ENCODE peak calls at places on chromosomes 4 and X, in four cellular contexts. W is spleen, S is stomach, K is transverse colon. P is an unnamed sample.

GRCh38 chrX:154097003-154097596 is 417 bp downstream of the MECP2 start:
- DNase-seq in W (peak), S (peak), K (peak), P (peak)

GRCh38 chrX:19794690-19795089 is 92.7 kb downstream of the SH3KBP1 start:
- DNase-seq in W (no peak), S (no peak), K (no peak), P (no peak)

GRCh38 chrX:109600114-109600710 is 24.8 kb downstream of the KCNE5 start:
- DNase-seq in W (no peak), S (no peak), K (no peak), P (no peak)

GRCh38 chr4:73450398-73451004 is 14.5 kb downstream of the AFP start:
- DNase-seq in W (no peak), S (no peak), K (no peak), P (no peak)

GRCh38 chr4:65669008-65669971 is 999 bp downstream of the EPHA5 start:
- DNase-seq in W (peak), S (no peak), K (no peak), P (no peak)

GRCh38 chr4:61590881-61591280 is 390.8 kb downstream of the ADGRL3 start:
- DNase-seq in W (no peak), S (no peak), K (no peak), P (no peak)

GRCh38 chr4:52611030-52611555 is 48.0 kb downstream of the USP46 start:
- DNase-seq in W (no peak), S (no peak), K (no peak), P (peak)

GRCh38 chrX:55026143-55026542 is 4.6 kb downstream of the ALAS2 start:
- DNase-seq in W (no peak), S (no peak), K (no peak), P (no peak)

DNA sequence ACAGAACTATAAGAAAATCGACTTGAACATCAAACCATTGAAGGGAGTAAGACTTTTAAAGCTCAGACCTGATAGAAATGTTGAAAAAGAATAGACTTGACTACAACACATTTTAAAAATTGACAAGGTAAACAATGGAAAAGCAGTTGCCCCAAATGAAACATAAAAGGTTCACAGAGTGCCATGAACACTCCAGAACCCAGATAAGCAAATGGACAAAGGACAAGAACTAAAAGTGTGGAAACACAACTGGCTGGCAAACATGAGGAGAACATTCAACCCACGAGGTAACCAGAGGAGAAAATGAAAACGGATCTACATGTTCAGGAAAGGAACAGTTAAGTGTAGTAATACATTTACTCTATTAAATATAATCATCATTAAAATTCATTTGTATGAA is 26.5 kb downstream of the SCARB2 start:
- DNase-seq in W (no peak), S (no peak), K (no peak), P (no peak)
- TF ChIP-seq POLR2AphosphoS5 in W (no peak), S (no peak), K (no peak), P (no peak)

DNA sequence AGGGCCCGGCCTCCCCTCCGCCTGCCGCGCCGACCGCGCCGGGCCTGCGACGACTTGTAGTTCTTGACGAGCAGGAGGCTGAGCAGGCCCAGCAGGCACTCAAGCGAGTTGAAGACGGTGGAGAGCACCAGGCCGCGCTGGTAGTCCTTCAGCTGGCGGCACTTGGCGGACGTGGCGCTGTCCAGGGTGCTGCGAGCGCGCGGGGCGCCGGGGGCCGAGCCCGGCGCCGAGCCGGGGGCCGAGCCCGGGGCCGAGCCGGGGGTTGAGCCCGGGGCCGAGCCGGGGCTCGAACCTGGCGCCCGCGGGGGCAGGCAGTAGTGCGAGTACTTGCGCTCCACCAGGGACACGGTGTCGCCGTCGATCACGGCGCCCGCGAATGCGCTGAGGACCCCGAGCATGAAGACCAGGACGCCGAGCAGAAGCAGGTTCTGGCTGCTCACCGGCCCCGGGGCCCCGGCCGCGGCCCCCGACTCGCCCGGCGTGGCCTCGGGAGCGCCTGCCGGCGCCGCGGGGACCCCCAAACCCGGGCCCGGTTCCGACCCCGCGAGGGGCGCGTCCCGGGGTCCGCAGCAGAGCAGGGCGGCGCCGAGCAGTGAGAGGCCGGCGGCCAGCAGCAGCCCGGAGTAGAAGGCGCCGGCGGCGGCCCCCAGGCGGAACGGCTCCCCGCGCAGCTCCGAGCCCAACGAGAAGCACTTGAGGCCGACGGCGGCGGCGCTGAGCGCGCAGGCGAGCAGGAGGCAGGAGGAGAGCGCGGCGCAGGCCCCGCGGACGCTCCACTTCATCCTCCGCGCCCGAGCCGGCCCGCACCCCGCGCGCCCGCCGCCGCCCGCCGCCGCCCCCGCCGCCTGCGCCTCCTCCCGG is 584 bp downstream of the TMEM271 start:
- DNase-seq in W (peak), S (no peak), K (no peak), P (peak)
- TF ChIP-seq POLR2AphosphoS5 in W (no peak), S (no peak), K (no peak), P (no peak)

DNA sequence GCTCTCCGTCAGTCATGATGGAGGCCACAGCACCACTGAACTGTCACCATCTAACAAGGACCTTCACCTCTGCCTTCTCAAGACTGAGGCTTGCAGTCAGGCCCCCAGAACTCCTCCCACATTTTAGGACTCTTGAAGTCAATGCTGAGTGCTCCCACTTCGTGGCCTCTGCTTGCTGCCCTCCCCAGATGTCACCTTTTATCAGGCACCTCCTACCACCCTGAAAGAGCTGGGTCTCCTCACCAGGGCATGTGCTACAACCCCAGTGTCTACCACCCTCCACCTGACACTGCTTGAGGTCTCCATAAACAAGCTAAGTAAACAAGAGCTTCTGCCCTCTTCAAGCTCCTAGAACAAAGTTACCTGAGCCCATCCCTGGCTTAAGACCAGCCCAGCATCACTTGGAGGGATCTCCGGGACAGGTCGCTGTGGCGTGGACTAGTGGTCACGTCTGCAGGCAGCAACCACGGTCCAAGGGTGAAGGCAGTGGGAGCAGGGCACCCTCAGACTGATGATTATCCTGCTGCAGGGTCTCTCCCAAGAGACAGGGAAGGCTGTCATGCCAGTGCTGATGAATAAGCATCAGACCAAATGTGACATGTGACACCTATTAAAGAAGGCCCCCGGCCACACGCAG is 7.7 kb upstream of the FAM53A start:
- DNase-seq in W (no peak), S (no peak), K (no peak), P (no peak)
- TF ChIP-seq POLR2AphosphoS5 in W (no peak), S (no peak), K (no peak), P (no peak)

GRCh38 chrX:123675154-123675553 is 57.7 kb downstream of the THOC2 start:
- DNase-seq in W (no peak), S (no peak), K (no peak), P (no peak)

DNA sequence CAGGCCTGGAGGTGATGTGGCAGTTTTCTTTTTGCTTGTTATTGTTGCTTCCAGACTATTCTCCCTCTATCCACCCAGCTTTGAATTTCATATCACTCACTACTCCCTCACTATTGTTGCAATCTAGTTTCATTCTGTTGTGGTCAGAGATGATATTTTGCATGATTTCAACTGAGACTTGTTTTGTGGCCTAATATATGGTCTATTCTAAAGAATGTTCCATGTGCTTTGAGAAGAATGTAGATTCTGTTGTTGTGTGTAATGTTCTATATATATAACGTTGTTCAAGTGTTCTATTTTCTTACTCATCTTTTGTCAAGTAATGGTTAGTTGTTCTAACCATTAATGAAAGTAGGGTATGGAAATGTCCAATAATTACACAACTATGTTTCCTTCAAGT is 59.0 kb downstream of the THOC2 start:
- DNase-seq in W (no peak), S (no peak), K (no peak), P (no peak)
- TF ChIP-seq POLR2AphosphoS5 in W (no peak), S (no peak), K (no peak), P (no peak)

GRCh38 chr4:75494563-75494962 is 19.6 kb downstream of the RCHY1 start:
- DNase-seq in W (no peak), S (no peak), K (no peak), P (no peak)
- TF ChIP-seq POLR2AphosphoS5 in W (no peak), S (no peak), K (peak), P (no peak)

GRCh38 chr4:9602389-9602914 is 158.2 kb downstream of the DEFB131A start:
- DNase-seq in W (no peak), S (no peak), K (no peak), P (no peak)
- TF ChIP-seq POLR2AphosphoS5 in W (no peak), S (no peak), K (no peak), P (no peak)

DNA sequence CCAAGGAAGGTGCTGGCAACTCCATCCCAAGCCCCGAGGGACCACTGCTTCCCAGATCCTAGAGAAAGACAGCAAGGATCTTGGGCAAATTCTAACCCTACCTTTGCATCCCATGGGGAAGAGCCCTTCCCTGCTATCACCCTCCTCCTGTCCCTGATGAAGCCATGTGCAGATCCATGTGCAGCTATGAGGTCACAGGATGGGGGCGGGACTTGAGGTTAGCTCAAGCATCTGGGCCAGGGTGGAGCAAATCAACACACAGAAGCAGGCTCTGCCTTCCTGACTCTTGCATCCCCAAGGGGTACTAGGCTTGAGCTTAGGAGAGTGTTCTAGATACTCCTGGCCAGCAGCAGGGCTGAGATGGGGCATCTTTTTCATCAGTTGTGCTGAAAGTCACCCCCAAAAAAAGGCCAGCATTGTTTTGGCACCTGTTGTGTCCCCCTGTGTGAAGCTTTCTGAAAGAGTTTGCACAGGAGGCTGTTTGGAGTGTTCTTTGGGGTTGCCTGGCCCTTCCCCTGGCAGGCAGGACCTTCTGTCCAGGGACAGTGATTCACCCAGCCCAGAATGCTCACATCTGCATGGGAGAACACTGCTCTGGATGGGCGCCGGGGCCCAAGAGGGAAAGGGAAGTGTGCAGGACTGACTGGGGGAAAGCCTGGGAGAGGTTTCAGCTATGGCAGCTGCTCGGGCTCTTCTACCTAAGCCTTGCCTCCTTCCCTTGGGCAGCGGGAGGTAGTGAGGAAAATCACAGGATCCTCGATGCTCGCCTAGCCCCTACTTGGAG is 50.8 kb downstream of the PRPS1 start:
- DNase-seq in W (peak), S (peak), K (peak), P (peak)
- TF ChIP-seq POLR2AphosphoS5 in W (no peak), S (peak), K (peak), P (peak)

P was measured in upper lobe of left lung.